ENCODE peak calls at places on chromosomes 4 and X, in eight cellular contexts. One of them, this sample, is unnamed.

GRCh38 chr4:138645289-138645688 is 370.3 kb upstream of the NOCT start:
- DNase-seq in T-cell: no peak
- DNase-seq in H9: no peak
- DNase-seq in effector memory CD4-positive, alpha-beta T cell: no peak
- DNase-seq in stimulated activated CD4-positive, alpha-beta T cell treated with anti-CD3 and anti-CD28 coated beads, TNF-alpha, amount 100 ng/mL, for 48 hours: no peak
- DNase-seq in NCI-H1105 treated with DMSO at 0.1 percent for 48 hours: no peak
- DNase-seq in GM04504: no peak
- DNase-seq in effector memory CD8-positive, alpha-beta T cell: no peak
- DNase-seq in this sample: no peak

GRCh38 chrX:23317799-23318724 is 16.6 kb upstream of the PTCHD1 start:
- DNase-seq in T-cell: no peak
- DNase-seq in H9: peak
- DNase-seq in effector memory CD4-positive, alpha-beta T cell: no peak
- DNase-seq in stimulated activated CD4-positive, alpha-beta T cell treated with anti-CD3 and anti-CD28 coated beads, TNF-alpha, amount 100 ng/mL, for 48 hours: no peak
- DNase-seq in NCI-H1105 treated with DMSO at 0.1 percent for 48 hours: no peak
- DNase-seq in GM04504: no peak
- DNase-seq in effector memory CD8-positive, alpha-beta T cell: no peak
- DNase-seq in this sample: peak

GRCh38 chr4:16082424-16083216 is 1.2 kb downstream of the PROM1 start:
- DNase-seq in T-cell: no peak
- DNase-seq in H9: peak
- DNase-seq in effector memory CD4-positive, alpha-beta T cell: no peak
- DNase-seq in stimulated activated CD4-positive, alpha-beta T cell treated with anti-CD3 and anti-CD28 coated beads, TNF-alpha, amount 100 ng/mL, for 48 hours: no peak
- DNase-seq in NCI-H1105 treated with DMSO at 0.1 percent for 48 hours: peak
- DNase-seq in GM04504: no peak
- DNase-seq in effector memory CD8-positive, alpha-beta T cell: no peak
- DNase-seq in this sample: peak

GRCh38 chr4:128782875-128783614 is 26.5 kb upstream of the JADE1 start:
- DNase-seq in T-cell: no peak
- DNase-seq in H9: no peak
- DNase-seq in effector memory CD4-positive, alpha-beta T cell: no peak
- DNase-seq in stimulated activated CD4-positive, alpha-beta T cell treated with anti-CD3 and anti-CD28 coated beads, TNF-alpha, amount 100 ng/mL, for 48 hours: no peak
- DNase-seq in NCI-H1105 treated with DMSO at 0.1 percent for 48 hours: no peak
- DNase-seq in GM04504: peak
- DNase-seq in effector memory CD8-positive, alpha-beta T cell: no peak
- DNase-seq in this sample: no peak

GRCh38 chr4:37454263-37454800 is 209.8 kb downstream of the NWD2 start:
- DNase-seq in T-cell: no peak
- DNase-seq in H9: no peak
- DNase-seq in effector memory CD4-positive, alpha-beta T cell: no peak
- DNase-seq in stimulated activated CD4-positive, alpha-beta T cell treated with anti-CD3 and anti-CD28 coated beads, TNF-alpha, amount 100 ng/mL, for 48 hours: no peak
- DNase-seq in NCI-H1105 treated with DMSO at 0.1 percent for 48 hours: no peak
- DNase-seq in GM04504: no peak
- DNase-seq in effector memory CD8-positive, alpha-beta T cell: no peak
- DNase-seq in this sample: no peak

GRCh38 chrX:5991393-5991792 is 237.3 kb downstream of the NLGN4X start:
- DNase-seq in T-cell: no peak
- DNase-seq in H9: no peak
- DNase-seq in effector memory CD4-positive, alpha-beta T cell: no peak
- DNase-seq in stimulated activated CD4-positive, alpha-beta T cell treated with anti-CD3 and anti-CD28 coated beads, TNF-alpha, amount 100 ng/mL, for 48 hours: no peak
- DNase-seq in NCI-H1105 treated with DMSO at 0.1 percent for 48 hours: no peak
- DNase-seq in GM04504: no peak
- DNase-seq in effector memory CD8-positive, alpha-beta T cell: no peak
- DNase-seq in this sample: no peak

GRCh38 chr4:113957961-113958360 is 21.5 kb downstream of the ARSJ start:
- DNase-seq in T-cell: no peak
- DNase-seq in H9: no peak
- DNase-seq in effector memory CD4-positive, alpha-beta T cell: no peak
- DNase-seq in stimulated activated CD4-positive, alpha-beta T cell treated with anti-CD3 and anti-CD28 coated beads, TNF-alpha, amount 100 ng/mL, for 48 hours: no peak
- DNase-seq in NCI-H1105 treated with DMSO at 0.1 percent for 48 hours: no peak
- DNase-seq in GM04504: no peak
- DNase-seq in effector memory CD8-positive, alpha-beta T cell: no peak
- DNase-seq in this sample: no peak

GRCh38 chrX:129618997-129619396 is 35.8 kb downstream of the APLN start:
- DNase-seq in T-cell: no peak
- DNase-seq in H9: no peak
- DNase-seq in effector memory CD4-positive, alpha-beta T cell: no peak
- DNase-seq in stimulated activated CD4-positive, alpha-beta T cell treated with anti-CD3 and anti-CD28 coated beads, TNF-alpha, amount 100 ng/mL, for 48 hours: no peak
- DNase-seq in NCI-H1105 treated with DMSO at 0.1 percent for 48 hours: no peak
- DNase-seq in GM04504: no peak
- DNase-seq in effector memory CD8-positive, alpha-beta T cell: no peak
- DNase-seq in this sample: no peak

GRCh38 chr4:48388504-48389154 is 47.3 kb downstream of the SLAIN2 start:
- DNase-seq in T-cell: no peak
- DNase-seq in H9: no peak
- DNase-seq in effector memory CD4-positive, alpha-beta T cell: no peak
- DNase-seq in stimulated activated CD4-positive, alpha-beta T cell treated with anti-CD3 and anti-CD28 coated beads, TNF-alpha, amount 100 ng/mL, for 48 hours: no peak
- DNase-seq in NCI-H1105 treated with DMSO at 0.1 percent for 48 hours: no peak
- DNase-seq in GM04504: peak
- DNase-seq in effector memory CD8-positive, alpha-beta T cell: no peak
- DNase-seq in this sample: no peak

GRCh38 chr4:118989098-118990080 is 100.7 kb downstream of the SYNPO2 start:
- DNase-seq in T-cell: no peak
- DNase-seq in H9: no peak
- DNase-seq in effector memory CD4-positive, alpha-beta T cell: no peak
- DNase-seq in stimulated activated CD4-positive, alpha-beta T cell treated with anti-CD3 and anti-CD28 coated beads, TNF-alpha, amount 100 ng/mL, for 48 hours: no peak
- DNase-seq in NCI-H1105 treated with DMSO at 0.1 percent for 48 hours: no peak
- DNase-seq in GM04504: peak
- DNase-seq in effector memory CD8-positive, alpha-beta T cell: no peak
- DNase-seq in this sample: no peak

GRCh38 chr4:1269209-1269608 is 20.3 kb upstream of the CTBP1 start:
- DNase-seq in T-cell: no peak
- DNase-seq in H9: no peak
- DNase-seq in effector memory CD4-positive, alpha-beta T cell: no peak
- DNase-seq in stimulated activated CD4-positive, alpha-beta T cell treated with anti-CD3 and anti-CD28 coated beads, TNF-alpha, amount 100 ng/mL, for 48 hours: no peak
- DNase-seq in NCI-H1105 treated with DMSO at 0.1 percent for 48 hours: no peak
- DNase-seq in GM04504: no peak
- DNase-seq in effector memory CD8-positive, alpha-beta T cell: no peak
- DNase-seq in this sample: no peak

GRCh38 chr4:17523626-17524025 is 8.7 kb downstream of the CLRN2 start:
- DNase-seq in T-cell: no peak
- DNase-seq in H9: no peak
- DNase-seq in effector memory CD4-positive, alpha-beta T cell: no peak
- DNase-seq in stimulated activated CD4-positive, alpha-beta T cell treated with anti-CD3 and anti-CD28 coated beads, TNF-alpha, amount 100 ng/mL, for 48 hours: no peak
- DNase-seq in NCI-H1105 treated with DMSO at 0.1 percent for 48 hours: no peak
- DNase-seq in GM04504: no peak
- DNase-seq in effector memory CD8-positive, alpha-beta T cell: no peak
- DNase-seq in this sample: no peak

GRCh38 chr4:97300561-97300960 is 842.7 kb downstream of the STPG2 start:
- DNase-seq in T-cell: no peak
- DNase-seq in H9: no peak
- DNase-seq in effector memory CD4-positive, alpha-beta T cell: no peak
- DNase-seq in stimulated activated CD4-positive, alpha-beta T cell treated with anti-CD3 and anti-CD28 coated beads, TNF-alpha, amount 100 ng/mL, for 48 hours: no peak
- DNase-seq in NCI-H1105 treated with DMSO at 0.1 percent for 48 hours: no peak
- DNase-seq in GM04504: no peak
- DNase-seq in effector memory CD8-positive, alpha-beta T cell: no peak
- DNase-seq in this sample: no peak

GRCh38 chrX:139639253-139639652 is 68.7 kb downstream of the MCF2 start:
- DNase-seq in T-cell: no peak
- DNase-seq in H9: no peak
- DNase-seq in effector memory CD4-positive, alpha-beta T cell: no peak
- DNase-seq in stimulated activated CD4-positive, alpha-beta T cell treated with anti-CD3 and anti-CD28 coated beads, TNF-alpha, amount 100 ng/mL, for 48 hours: no peak
- DNase-seq in NCI-H1105 treated with DMSO at 0.1 percent for 48 hours: no peak
- DNase-seq in GM04504: no peak
- DNase-seq in effector memory CD8-positive, alpha-beta T cell: no peak
- DNase-seq in this sample: no peak

GRCh38 chrX:23879380-23880090 is 28.2 kb downstream of the APOO start:
- DNase-seq in T-cell: no peak
- DNase-seq in H9: no peak
- DNase-seq in effector memory CD4-positive, alpha-beta T cell: no peak
- DNase-seq in stimulated activated CD4-positive, alpha-beta T cell treated with anti-CD3 and anti-CD28 coated beads, TNF-alpha, amount 100 ng/mL, for 48 hours: no peak
- DNase-seq in NCI-H1105 treated with DMSO at 0.1 percent for 48 hours: no peak
- DNase-seq in GM04504: no peak
- DNase-seq in effector memory CD8-positive, alpha-beta T cell: no peak
- DNase-seq in this sample: no peak

GRCh38 chr4:175330652-175331051 is 412.5 kb downstream of the ADAM29 start:
- DNase-seq in T-cell: no peak
- DNase-seq in H9: no peak
- DNase-seq in effector memory CD4-positive, alpha-beta T cell: no peak
- DNase-seq in stimulated activated CD4-positive, alpha-beta T cell treated with anti-CD3 and anti-CD28 coated beads, TNF-alpha, amount 100 ng/mL, for 48 hours: no peak
- DNase-seq in NCI-H1105 treated with DMSO at 0.1 percent for 48 hours: no peak
- DNase-seq in GM04504: no peak
- DNase-seq in effector memory CD8-positive, alpha-beta T cell: no peak
- DNase-seq in this sample: no peak

GRCh38 chr4:791866-792630 is 33.9 kb downstream of the CPLX1 start:
- DNase-seq in T-cell: no peak
- DNase-seq in H9: peak
- DNase-seq in effector memory CD4-positive, alpha-beta T cell: peak
- DNase-seq in stimulated activated CD4-positive, alpha-beta T cell treated with anti-CD3 and anti-CD28 coated beads, TNF-alpha, amount 100 ng/mL, for 48 hours: no peak
- DNase-seq in NCI-H1105 treated with DMSO at 0.1 percent for 48 hours: no peak
- DNase-seq in GM04504: no peak
- DNase-seq in effector memory CD8-positive, alpha-beta T cell: no peak
- DNase-seq in this sample: no peak

GRCh38 chrX:9610774-9611392 is 146.0 kb downstream of the TBL1X start:
- DNase-seq in T-cell: no peak
- DNase-seq in H9: no peak
- DNase-seq in effector memory CD4-positive, alpha-beta T cell: no peak
- DNase-seq in stimulated activated CD4-positive, alpha-beta T cell treated with anti-CD3 and anti-CD28 coated beads, TNF-alpha, amount 100 ng/mL, for 48 hours: no peak
- DNase-seq in NCI-H1105 treated with DMSO at 0.1 percent for 48 hours: peak
- DNase-seq in GM04504: no peak
- DNase-seq in effector memory CD8-positive, alpha-beta T cell: no peak
- DNase-seq in this sample: no peak

GRCh38 chr4:127737295-127737694 is 7.1 kb downstream of the SLC25A31 start:
- DNase-seq in T-cell: no peak
- DNase-seq in H9: no peak
- DNase-seq in effector memory CD4-positive, alpha-beta T cell: no peak
- DNase-seq in stimulated activated CD4-positive, alpha-beta T cell treated with anti-CD3 and anti-CD28 coated beads, TNF-alpha, amount 100 ng/mL, for 48 hours: no peak
- DNase-seq in NCI-H1105 treated with DMSO at 0.1 percent for 48 hours: no peak
- DNase-seq in GM04504: no peak
- DNase-seq in effector memory CD8-positive, alpha-beta T cell: no peak
- DNase-seq in this sample: no peak

GRCh38 chr4:99938243-99938753 is 8.1 kb downstream of the DNAJB14 start:
- DNase-seq in T-cell: no peak
- DNase-seq in H9: no peak
- DNase-seq in effector memory CD4-positive, alpha-beta T cell: no peak
- DNase-seq in stimulated activated CD4-positive, alpha-beta T cell treated with anti-CD3 and anti-CD28 coated beads, TNF-alpha, amount 100 ng/mL, for 48 hours: no peak
- DNase-seq in NCI-H1105 treated with DMSO at 0.1 percent for 48 hours: no peak
- DNase-seq in GM04504: no peak
- DNase-seq in effector memory CD8-positive, alpha-beta T cell: no peak
- DNase-seq in this sample: no peak

GRCh38 chr4:170729897-170730296 is 640.1 kb upstream of the AADAT start:
- DNase-seq in T-cell: no peak
- DNase-seq in H9: no peak
- DNase-seq in effector memory CD4-positive, alpha-beta T cell: no peak
- DNase-seq in stimulated activated CD4-positive, alpha-beta T cell treated with anti-CD3 and anti-CD28 coated beads, TNF-alpha, amount 100 ng/mL, for 48 hours: no peak
- DNase-seq in NCI-H1105 treated with DMSO at 0.1 percent for 48 hours: no peak
- DNase-seq in GM04504: no peak
- DNase-seq in effector memory CD8-positive, alpha-beta T cell: no peak
- DNase-seq in this sample: no peak

GRCh38 chrX:103187953-103188475 is 26.9 kb upstream of the BEX4 start:
- DNase-seq in T-cell: no peak
- DNase-seq in H9: no peak
- DNase-seq in effector memory CD4-positive, alpha-beta T cell: no peak
- DNase-seq in stimulated activated CD4-positive, alpha-beta T cell treated with anti-CD3 and anti-CD28 coated beads, TNF-alpha, amount 100 ng/mL, for 48 hours: no peak
- DNase-seq in NCI-H1105 treated with DMSO at 0.1 percent for 48 hours: peak
- DNase-seq in GM04504: no peak
- DNase-seq in effector memory CD8-positive, alpha-beta T cell: no peak
- DNase-seq in this sample: no peak

GRCh38 chrX:3713225-3713936 is at the start of gene PRKX:
- DNase-seq in T-cell: peak
- DNase-seq in H9: peak
- DNase-seq in effector memory CD4-positive, alpha-beta T cell: peak
- DNase-seq in stimulated activated CD4-positive, alpha-beta T cell treated with anti-CD3 and anti-CD28 coated beads, TNF-alpha, amount 100 ng/mL, for 48 hours: peak
- DNase-seq in NCI-H1105 treated with DMSO at 0.1 percent for 48 hours: peak
- DNase-seq in GM04504: no peak
- DNase-seq in effector memory CD8-positive, alpha-beta T cell: peak
- DNase-seq in this sample: peak

GRCh38 chr4:19486400-19486799 is 765.3 kb upstream of the SLIT2 start:
- DNase-seq in T-cell: no peak
- DNase-seq in H9: no peak
- DNase-seq in effector memory CD4-positive, alpha-beta T cell: no peak
- DNase-seq in stimulated activated CD4-positive, alpha-beta T cell treated with anti-CD3 and anti-CD28 coated beads, TNF-alpha, amount 100 ng/mL, for 48 hours: no peak
- DNase-seq in NCI-H1105 treated with DMSO at 0.1 percent for 48 hours: peak
- DNase-seq in GM04504: no peak
- DNase-seq in effector memory CD8-positive, alpha-beta T cell: no peak
- DNase-seq in this sample: no peak

GRCh38 chr4:20395160-20395773 is 143.6 kb downstream of the SLIT2 start:
- DNase-seq in T-cell: no peak
- DNase-seq in H9: peak
- DNase-seq in effector memory CD4-positive, alpha-beta T cell: peak
- DNase-seq in stimulated activated CD4-positive, alpha-beta T cell treated with anti-CD3 and anti-CD28 coated beads, TNF-alpha, amount 100 ng/mL, for 48 hours: no peak
- DNase-seq in NCI-H1105 treated with DMSO at 0.1 percent for 48 hours: peak
- DNase-seq in GM04504: no peak
- DNase-seq in effector memory CD8-positive, alpha-beta T cell: no peak
- DNase-seq in this sample: peak

GRCh38 chr4:40193018-40193571 is 3.7 kb upstream of the RHOH start:
- DNase-seq in T-cell: peak
- DNase-seq in H9: no peak
- DNase-seq in effector memory CD4-positive, alpha-beta T cell: no peak
- DNase-seq in stimulated activated CD4-positive, alpha-beta T cell treated with anti-CD3 and anti-CD28 coated beads, TNF-alpha, amount 100 ng/mL, for 48 hours: no peak
- DNase-seq in NCI-H1105 treated with DMSO at 0.1 percent for 48 hours: no peak
- DNase-seq in GM04504: no peak
- DNase-seq in effector memory CD8-positive, alpha-beta T cell: no peak
- DNase-seq in this sample: no peak

GRCh38 chr4:8419222-8420041 is 21.1 kb downstream of the ACOX3 start:
- DNase-seq in T-cell: no peak
- DNase-seq in H9: no peak
- DNase-seq in effector memory CD4-positive, alpha-beta T cell: no peak
- DNase-seq in stimulated activated CD4-positive, alpha-beta T cell treated with anti-CD3 and anti-CD28 coated beads, TNF-alpha, amount 100 ng/mL, for 48 hours: peak
- DNase-seq in NCI-H1105 treated with DMSO at 0.1 percent for 48 hours: no peak
- DNase-seq in GM04504: no peak
- DNase-seq in effector memory CD8-positive, alpha-beta T cell: no peak
- DNase-seq in this sample: no peak

GRCh38 chrX:17944833-17945497 is 83.9 kb upstream of the RAI2 start:
- DNase-seq in T-cell: no peak
- DNase-seq in H9: no peak
- DNase-seq in effector memory CD4-positive, alpha-beta T cell: no peak
- DNase-seq in stimulated activated CD4-positive, alpha-beta T cell treated with anti-CD3 and anti-CD28 coated beads, TNF-alpha, amount 100 ng/mL, for 48 hours: no peak
- DNase-seq in NCI-H1105 treated with DMSO at 0.1 percent for 48 hours: peak
- DNase-seq in GM04504: no peak
- DNase-seq in effector memory CD8-positive, alpha-beta T cell: no peak
- DNase-seq in this sample: no peak

GRCh38 chrX:8868906-8869305 is 67.7 kb upstream of the FAM9A start:
- DNase-seq in T-cell: no peak
- DNase-seq in H9: no peak
- DNase-seq in effector memory CD4-positive, alpha-beta T cell: no peak
- DNase-seq in stimulated activated CD4-positive, alpha-beta T cell treated with anti-CD3 and anti-CD28 coated beads, TNF-alpha, amount 100 ng/mL, for 48 hours: no peak
- DNase-seq in NCI-H1105 treated with DMSO at 0.1 percent for 48 hours: peak
- DNase-seq in GM04504: no peak
- DNase-seq in effector memory CD8-positive, alpha-beta T cell: no peak
- DNase-seq in this sample: no peak

GRCh38 chr4:1215347-1216075 is 33.4 kb downstream of the CTBP1 start:
- DNase-seq in T-cell: no peak
- DNase-seq in H9: no peak
- DNase-seq in effector memory CD4-positive, alpha-beta T cell: no peak
- DNase-seq in stimulated activated CD4-positive, alpha-beta T cell treated with anti-CD3 and anti-CD28 coated beads, TNF-alpha, amount 100 ng/mL, for 48 hours: no peak
- DNase-seq in NCI-H1105 treated with DMSO at 0.1 percent for 48 hours: no peak
- DNase-seq in GM04504: no peak
- DNase-seq in effector memory CD8-positive, alpha-beta T cell: no peak
- DNase-seq in this sample: no peak

GRCh38 chr4:26482508-26483462 is 7.5 kb downstream of the CCKAR start:
- DNase-seq in T-cell: no peak
- DNase-seq in H9: no peak
- DNase-seq in effector memory CD4-positive, alpha-beta T cell: no peak
- DNase-seq in stimulated activated CD4-positive, alpha-beta T cell treated with anti-CD3 and anti-CD28 coated beads, TNF-alpha, amount 100 ng/mL, for 48 hours: no peak
- DNase-seq in NCI-H1105 treated with DMSO at 0.1 percent for 48 hours: no peak
- DNase-seq in GM04504: no peak
- DNase-seq in effector memory CD8-positive, alpha-beta T cell: no peak
- DNase-seq in this sample: no peak

GRCh38 chr4:184933311-184933710 is 85.0 kb upstream of the HELT start:
- DNase-seq in T-cell: no peak
- DNase-seq in H9: no peak
- DNase-seq in effector memory CD4-positive, alpha-beta T cell: no peak
- DNase-seq in stimulated activated CD4-positive, alpha-beta T cell treated with anti-CD3 and anti-CD28 coated beads, TNF-alpha, amount 100 ng/mL, for 48 hours: no peak
- DNase-seq in NCI-H1105 treated with DMSO at 0.1 percent for 48 hours: no peak
- DNase-seq in GM04504: no peak
- DNase-seq in effector memory CD8-positive, alpha-beta T cell: no peak
- DNase-seq in this sample: no peak

GRCh38 chr4:145034727-145035211 is 63.2 kb downstream of the ANAPC10 start:
- DNase-seq in T-cell: no peak
- DNase-seq in H9: no peak
- DNase-seq in effector memory CD4-positive, alpha-beta T cell: no peak
- DNase-seq in stimulated activated CD4-positive, alpha-beta T cell treated with anti-CD3 and anti-CD28 coated beads, TNF-alpha, amount 100 ng/mL, for 48 hours: no peak
- DNase-seq in NCI-H1105 treated with DMSO at 0.1 percent for 48 hours: no peak
- DNase-seq in GM04504: peak
- DNase-seq in effector memory CD8-positive, alpha-beta T cell: no peak
- DNase-seq in this sample: no peak

GRCh38 chr4:2412534-2412884 is 5.9 kb downstream of the ZFYVE28 start:
- DNase-seq in T-cell: peak
- DNase-seq in H9: no peak
- DNase-seq in effector memory CD4-positive, alpha-beta T cell: peak
- DNase-seq in stimulated activated CD4-positive, alpha-beta T cell treated with anti-CD3 and anti-CD28 coated beads, TNF-alpha, amount 100 ng/mL, for 48 hours: no peak
- DNase-seq in NCI-H1105 treated with DMSO at 0.1 percent for 48 hours: no peak
- DNase-seq in GM04504: no peak
- DNase-seq in effector memory CD8-positive, alpha-beta T cell: peak
- DNase-seq in this sample: no peak